ENCODE peak calls at places on chromosomes 11 and 22, in seven cellular contexts. One of them, this sample, is unnamed.

GRCh38 chr11:30128269-30128932 is 102.4 kb upstream of the FSHB start:
- DNase-seq in fibroblast of lung: peak
- DNase-seq in cardiac fibroblast: peak
- DNase-seq in IMR-90: peak
- DNase-seq in colonic mucosa: no peak
- DNase-seq in GM23338: peak
- DNase-seq in ovary: no peak
- DNase-seq in this sample: peak

GRCh38 chr11:27158763-27159679 is 118.4 kb downstream of the BBOX1 start:
- DNase-seq in fibroblast of lung: peak
- DNase-seq in GM23338: peak
- DNase-seq in ovary: peak
- DNase-seq in IMR-90: peak
- DNase-seq in cardiac fibroblast: peak
- DNase-seq in colonic mucosa: peak
- DNase-seq in this sample: peak

GRCh38 chr22:38203090-38203810 is 1.5 kb downstream of the MAFF start:
- DNase-seq in fibroblast of lung: peak
- DNase-seq in colonic mucosa: peak
- DNase-seq in cardiac fibroblast: peak
- DNase-seq in ovary: peak
- DNase-seq in GM23338: peak
- DNase-seq in IMR-90: peak
- DNase-seq in this sample: peak

GRCh38 chr22:43346521-43346929 is 3.4 kb upstream of the SCUBE1 start:
- DNase-seq in IMR-90: no peak
- DNase-seq in GM23338: peak
- DNase-seq in fibroblast of lung: peak
- DNase-seq in cardiac fibroblast: peak
- DNase-seq in ovary: peak
- DNase-seq in colonic mucosa: peak
- DNase-seq in this sample: peak

GRCh38 chr11:100719362-100719761 is 32.3 kb downstream of the ARHGAP42 start:
- DNase-seq in IMR-90: peak
- DNase-seq in fibroblast of lung: peak
- DNase-seq in colonic mucosa: no peak
- DNase-seq in GM23338: peak
- DNase-seq in ovary: no peak
- DNase-seq in cardiac fibroblast: peak
- DNase-seq in this sample: peak

GRCh38 chr22:43203471-43203981 is 16.6 kb upstream of the TTLL12 start:
- DNase-seq in IMR-90: no peak
- DNase-seq in colonic mucosa: no peak
- DNase-seq in cardiac fibroblast: no peak
- DNase-seq in ovary: no peak
- DNase-seq in GM23338: peak
- DNase-seq in fibroblast of lung: no peak
- DNase-seq in this sample: no peak

GRCh38 chr11:57638005-57638760 is 11.5 kb downstream of the YPEL4 start:
- DNase-seq in cardiac fibroblast: peak
- DNase-seq in IMR-90: peak
- DNase-seq in ovary: peak
- DNase-seq in fibroblast of lung: peak
- DNase-seq in colonic mucosa: no peak
- DNase-seq in GM23338: peak
- DNase-seq in this sample: peak

GRCh38 chr11:130722401-130722800 is 193.9 kb downstream of the SNX19 start:
- DNase-seq in ovary: no peak
- DNase-seq in IMR-90: no peak
- DNase-seq in fibroblast of lung: no peak
- DNase-seq in GM23338: no peak
- DNase-seq in cardiac fibroblast: no peak
- DNase-seq in colonic mucosa: no peak
- DNase-seq in this sample: no peak

GRCh38 chr11:17157773-17158172 is 50.0 kb downstream of the PIK3C2A start:
- DNase-seq in fibroblast of lung: no peak
- DNase-seq in GM23338: no peak
- DNase-seq in IMR-90: no peak
- DNase-seq in colonic mucosa: no peak
- DNase-seq in cardiac fibroblast: no peak
- DNase-seq in ovary: no peak
- DNase-seq in this sample: no peak

GRCh38 chr22:44883011-44883421 is 126.8 kb downstream of the PHF21B start:
- DNase-seq in ovary: no peak
- DNase-seq in colonic mucosa: no peak
- DNase-seq in GM23338: no peak
- DNase-seq in IMR-90: no peak
- DNase-seq in cardiac fibroblast: no peak
- DNase-seq in fibroblast of lung: no peak
- DNase-seq in this sample: no peak

GRCh38 chr11:132640952-132641351 is 891.3 kb downstream of the OPCML start:
- DNase-seq in IMR-90: no peak
- DNase-seq in fibroblast of lung: no peak
- DNase-seq in GM23338: no peak
- DNase-seq in ovary: no peak
- DNase-seq in colonic mucosa: no peak
- DNase-seq in cardiac fibroblast: no peak
- DNase-seq in this sample: no peak

GRCh38 chr11:46972343-46972742 is 35.8 kb downstream of the CSTPP1 start:
- DNase-seq in ovary: no peak
- DNase-seq in IMR-90: no peak
- DNase-seq in colonic mucosa: no peak
- DNase-seq in GM23338: no peak
- DNase-seq in cardiac fibroblast: no peak
- DNase-seq in fibroblast of lung: no peak
- DNase-seq in this sample: no peak

GRCh38 chr11:103806130-103806900 is 230.1 kb upstream of the DDI1 start:
- DNase-seq in IMR-90: peak
- DNase-seq in colonic mucosa: no peak
- DNase-seq in fibroblast of lung: peak
- DNase-seq in ovary: peak
- DNase-seq in cardiac fibroblast: peak
- DNase-seq in GM23338: no peak
- DNase-seq in this sample: peak

GRCh38 chr11:120142072-120142423 is 4.1 kb upstream of the TRIM29 start:
- DNase-seq in ovary: no peak
- DNase-seq in cardiac fibroblast: no peak
- DNase-seq in GM23338: no peak
- DNase-seq in colonic mucosa: no peak
- DNase-seq in IMR-90: no peak
- DNase-seq in fibroblast of lung: no peak
- DNase-seq in this sample: no peak

GRCh38 chr11:133945087-133945974 is 11.4 kb downstream of the IGSF9B start:
- DNase-seq in fibroblast of lung: no peak
- DNase-seq in ovary: peak
- DNase-seq in cardiac fibroblast: peak
- DNase-seq in IMR-90: peak
- DNase-seq in colonic mucosa: no peak
- DNase-seq in GM23338: no peak
- DNase-seq in this sample: no peak

GRCh38 chr22:36964110-36964509 is 50.7 kb downstream of the CSF2RB start:
- DNase-seq in fibroblast of lung: no peak
- DNase-seq in IMR-90: no peak
- DNase-seq in GM23338: no peak
- DNase-seq in cardiac fibroblast: no peak
- DNase-seq in colonic mucosa: no peak
- DNase-seq in ovary: no peak
- DNase-seq in this sample: no peak

GRCh38 chr22:45324186-45324775 is 14.5 kb downstream of the FAM118A start:
- DNase-seq in cardiac fibroblast: no peak
- DNase-seq in ovary: no peak
- DNase-seq in fibroblast of lung: no peak
- DNase-seq in GM23338: no peak
- DNase-seq in colonic mucosa: no peak
- DNase-seq in IMR-90: no peak
- DNase-seq in this sample: no peak

GRCh38 chr11:85815186-85815911 is 4.4 kb upstream of the SYTL2 start:
- DNase-seq in fibroblast of lung: peak
- DNase-seq in colonic mucosa: no peak
- DNase-seq in GM23338: no peak
- DNase-seq in IMR-90: peak
- DNase-seq in cardiac fibroblast: peak
- DNase-seq in ovary: no peak
- DNase-seq in this sample: peak

GRCh38 chr22:43622886-43623285 is 189.2 kb downstream of the EFCAB6 start:
- DNase-seq in fibroblast of lung: no peak
- DNase-seq in GM23338: no peak
- DNase-seq in IMR-90: no peak
- DNase-seq in colonic mucosa: no peak
- DNase-seq in cardiac fibroblast: no peak
- DNase-seq in ovary: no peak
- DNase-seq in this sample: no peak

GRCh38 chr11:66489636-66490035 is 9.4 kb downstream of the DPP3 start:
- DNase-seq in IMR-90: no peak
- DNase-seq in GM23338: no peak
- DNase-seq in fibroblast of lung: no peak
- DNase-seq in colonic mucosa: no peak
- DNase-seq in cardiac fibroblast: peak
- DNase-seq in ovary: no peak
- DNase-seq in this sample: no peak

GRCh38 chr22:32652609-32653008 is 148.9 kb upstream of the TIMP3 start:
- DNase-seq in IMR-90: no peak
- DNase-seq in colonic mucosa: no peak
- DNase-seq in fibroblast of lung: no peak
- DNase-seq in cardiac fibroblast: no peak
- DNase-seq in GM23338: no peak
- DNase-seq in ovary: no peak
- DNase-seq in this sample: no peak

GRCh38 chr22:19823638-19824196 is 31.0 kb downstream of the GNB1L start:
- DNase-seq in colonic mucosa: peak
- DNase-seq in fibroblast of lung: no peak
- DNase-seq in cardiac fibroblast: no peak
- DNase-seq in ovary: peak
- DNase-seq in IMR-90: no peak
- DNase-seq in GM23338: no peak
- DNase-seq in this sample: no peak

GRCh38 chr11:110526323-110526722 is 96.6 kb downstream of the FDX1 start:
- DNase-seq in fibroblast of lung: no peak
- DNase-seq in cardiac fibroblast: no peak
- DNase-seq in ovary: no peak
- DNase-seq in IMR-90: no peak
- DNase-seq in GM23338: no peak
- DNase-seq in colonic mucosa: no peak
- DNase-seq in this sample: no peak

GRCh38 chr22:34877506-34877905 is 188.5 kb upstream of the ISX start:
- DNase-seq in colonic mucosa: no peak
- DNase-seq in IMR-90: no peak
- DNase-seq in fibroblast of lung: no peak
- DNase-seq in GM23338: no peak
- DNase-seq in cardiac fibroblast: no peak
- DNase-seq in ovary: no peak
- DNase-seq in this sample: no peak

GRCh38 chr22:49525776-49526535 is 301.7 kb downstream of the BRD1 start:
- DNase-seq in GM23338: no peak
- DNase-seq in fibroblast of lung: no peak
- DNase-seq in colonic mucosa: peak
- DNase-seq in IMR-90: no peak
- DNase-seq in ovary: no peak
- DNase-seq in cardiac fibroblast: no peak
- DNase-seq in this sample: no peak

GRCh38 chr22:49527611-49528419 is 299.9 kb downstream of the BRD1 start:
- DNase-seq in colonic mucosa: no peak
- DNase-seq in fibroblast of lung: no peak
- DNase-seq in ovary: no peak
- DNase-seq in cardiac fibroblast: no peak
- DNase-seq in GM23338: no peak
- DNase-seq in IMR-90: no peak
- DNase-seq in this sample: no peak

GRCh38 chr22:49525366-49525765 is 302.3 kb downstream of the BRD1 start:
- DNase-seq in ovary: no peak
- DNase-seq in GM23338: no peak
- DNase-seq in IMR-90: no peak
- DNase-seq in colonic mucosa: no peak
- DNase-seq in cardiac fibroblast: no peak
- DNase-seq in fibroblast of lung: no peak
- DNase-seq in this sample: no peak

GRCh38 chr22:49530671-49531532 is 296.8 kb downstream of the BRD1 start:
- DNase-seq in IMR-90: no peak
- DNase-seq in colonic mucosa: no peak
- DNase-seq in ovary: no peak
- DNase-seq in cardiac fibroblast: no peak
- DNase-seq in fibroblast of lung: no peak
- DNase-seq in GM23338: no peak
- DNase-seq in this sample: no peak

GRCh38 chr22:49528420-49528720 is 299.3 kb downstream of the BRD1 start:
- DNase-seq in GM23338: no peak
- DNase-seq in colonic mucosa: no peak
- DNase-seq in fibroblast of lung: no peak
- DNase-seq in IMR-90: no peak
- DNase-seq in cardiac fibroblast: no peak
- DNase-seq in ovary: no peak
- DNase-seq in this sample: no peak
- TF ChIP-seq CTCF in GM23338: no peak
- TF ChIP-seq CTCF in colonic mucosa: no peak
- TF ChIP-seq CTCF in fibroblast of lung: no peak
- TF ChIP-seq CTCF in IMR-90: no peak
- TF ChIP-seq CTCF in cardiac fibroblast: no peak
- TF ChIP-seq CTCF in ovary: no peak
- TF ChIP-seq CTCF in this sample: no peak

DNA sequence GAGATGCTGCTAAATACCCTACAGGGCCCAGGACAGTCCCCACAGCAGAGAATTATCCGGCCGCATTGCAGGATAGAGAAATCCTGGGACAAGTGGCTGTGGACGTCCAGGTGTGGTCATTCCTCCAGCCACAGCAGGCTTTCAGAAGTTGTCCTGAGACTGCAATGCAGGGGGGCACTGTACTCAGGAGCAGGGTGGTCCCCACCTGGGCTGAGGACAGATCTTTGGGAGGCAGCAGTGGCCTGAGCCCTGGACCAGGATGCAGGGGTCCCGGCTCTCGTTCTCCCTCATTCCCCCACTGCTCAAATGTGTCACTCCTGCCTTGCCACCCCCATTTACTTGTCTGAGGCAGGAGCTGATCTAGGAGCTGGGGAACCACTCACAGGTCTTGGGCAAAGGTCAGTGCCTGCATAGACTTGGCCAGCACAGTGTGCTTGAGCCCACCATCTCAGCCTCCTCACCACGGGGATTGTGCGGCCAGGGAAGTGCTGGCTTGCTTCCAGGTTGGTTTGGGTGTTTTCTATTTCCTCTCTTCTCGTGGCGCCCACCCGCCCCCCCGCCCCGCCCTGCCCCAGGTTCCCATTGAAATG is 15.3 kb downstream of the LINC01488 start:
- DNase-seq in IMR-90: peak
- DNase-seq in ovary: no peak
- DNase-seq in colonic mucosa: no peak
- DNase-seq in cardiac fibroblast: no peak
- DNase-seq in GM23338: no peak
- DNase-seq in fibroblast of lung: no peak
- DNase-seq in this sample: no peak
- H3K4me3 ChIP-seq in IMR-90: no peak
- H3K4me3 ChIP-seq in ovary: no peak
- H3K4me3 ChIP-seq in colonic mucosa: no peak
- H3K4me3 ChIP-seq in cardiac fibroblast: no peak
- H3K4me3 ChIP-seq in GM23338: no peak
- H3K4me3 ChIP-seq in fibroblast of lung: no peak
- H3K4me3 ChIP-seq in this sample: no peak

GRCh38 chr11:1293619-1294015 is 15.8 kb downstream of the TOLLIP start:
- DNase-seq in IMR-90: no peak
- DNase-seq in fibroblast of lung: no peak
- DNase-seq in colonic mucosa: no peak
- DNase-seq in GM23338: no peak
- DNase-seq in cardiac fibroblast: no peak
- DNase-seq in ovary: peak
- DNase-seq in this sample: no peak
- TF ChIP-seq CTCF in IMR-90: peak
- TF ChIP-seq CTCF in fibroblast of lung: peak
- TF ChIP-seq CTCF in colonic mucosa: peak
- TF ChIP-seq CTCF in GM23338: peak
- TF ChIP-seq CTCF in cardiac fibroblast: peak
- TF ChIP-seq CTCF in ovary: no peak
- TF ChIP-seq CTCF in this sample: peak

GRCh38 chr11:62923634-62924411 is 2.7 kb upstream of the CHRM1 start:
- DNase-seq in cardiac fibroblast: no peak
- DNase-seq in ovary: no peak
- DNase-seq in IMR-90: no peak
- DNase-seq in GM23338: peak
- DNase-seq in colonic mucosa: no peak
- DNase-seq in fibroblast of lung: no peak
- DNase-seq in this sample: no peak
- H3K4me3 ChIP-seq in cardiac fibroblast: peak
- H3K4me3 ChIP-seq in ovary: no peak
- H3K4me3 ChIP-seq in IMR-90: no peak
- H3K4me3 ChIP-seq in GM23338: peak
- H3K4me3 ChIP-seq in colonic mucosa: peak
- H3K4me3 ChIP-seq in fibroblast of lung: peak
- H3K4me3 ChIP-seq in this sample: no peak